ENCODE peak calls at places on chromosomes 7 and 10, in six cellular contexts. C is esophagus squamous epithelium, X is body of pancreas, K is adrenal gland, B is Peyer's patch, N is tibial nerve. M is an unnamed sample.

GRCh38 chr7:127678947-127679346 is 27.0 kb downstream of the SND1 start:
- DNase-seq in C (no peak), X (no peak), K (no peak), B (no peak), N (no peak), M (no peak)

GRCh38 chr7:107078517-107078966 is 34.0 kb downstream of the PRKAR2B start:
- DNase-seq in C (no peak), X (peak; percentile 8), K (peak; percentile 93), B (no peak), N (no peak), M (peak; percentile 11)

GRCh38 chr10:36670616-36671402 is 454.6 kb upstream of the ANKRD30A start:
- DNase-seq in C (no peak), X (no peak), K (no peak), B (no peak), N (no peak), M (peak; percentile 47)

GRCh38 chr10:34298371-34298818 is 516.7 kb downstream of the PARD3 start:
- DNase-seq in C (no peak), X (peak; percentile 27), K (no peak), B (no peak), N (no peak), M (no peak)

GRCh38 chr10:73876157-73876556 is 1.8 kb upstream of the CAMK2G start:
- DNase-seq in C (no peak), X (no peak), K (no peak), B (no peak), N (no peak), M (no peak)

GRCh38 chr10:8138471-8138870 is 84.0 kb downstream of the GATA3 start:
- DNase-seq in C (no peak), X (no peak), K (no peak), B (no peak), N (no peak), M (no peak)

GRCh38 chr10:73018632-73019031 is 64.0 kb upstream of the PLA2G12B start:
- DNase-seq in C (no peak), X (no peak), K (no peak), B (no peak), N (no peak), M (no peak)

GRCh38 chr10:130745251-130745650 is 566.3 kb downstream of the TCERG1L start:
- DNase-seq in C (no peak), X (no peak), K (no peak), B (peak; percentile 7), N (no peak), M (no peak)

DNA sequence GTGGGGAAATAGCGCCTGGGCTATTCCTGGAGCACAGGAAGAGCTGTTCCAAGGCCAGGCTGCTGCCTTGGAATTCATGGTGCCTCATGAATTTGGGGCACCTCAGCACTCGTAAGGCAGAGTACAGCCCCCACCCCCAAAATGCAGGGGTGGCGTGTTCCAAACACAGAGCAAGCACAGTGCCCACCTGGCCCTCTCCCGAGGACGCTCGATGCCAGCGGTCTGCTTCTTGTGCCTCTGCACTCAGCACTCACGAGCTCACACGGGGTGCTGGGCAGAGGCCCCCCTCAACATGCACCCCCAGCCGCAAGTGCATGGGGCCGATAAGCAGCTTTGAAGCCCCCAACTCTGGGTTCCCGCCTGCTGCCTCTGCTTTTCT is 60.1 kb downstream of the ZRANB1 start:
- DNase-seq in C (no peak), X (no peak), K (peak; percentile 33), B (no peak), N (no peak), M (no peak)
- H3K27ac ChIP-seq in C (peak overlapping the region; percentile 62), X (no peak overlapping the region), K (no peak overlapping the region), B (no peak overlapping the region), N (peak overlapping the region; percentile 84), M (no peak overlapping the region)

GRCh38 chr10:114404171-114405010 is at the start of gene AFAP1L2:
- DNase-seq in C (no peak), X (peak; percentile 59), K (no peak), B (peak; percentile 82), N (no peak), M (peak; percentile 71)

GRCh38 chr10:114402233-114402632 is 2.1 kb downstream of the AFAP1L2 start:
- DNase-seq in C (no peak), X (no peak), K (no peak), B (no peak), N (no peak), M (no peak)

GRCh38 chr10:114405011-114405350 is 679 bp upstream of the AFAP1L2 start:
- DNase-seq in C (no peak), X (peak; percentile 18), K (no peak), B (peak; percentile 70), N (no peak), M (peak; percentile 61)

GRCh38 chr10:114402871-114403544 is 1.3 kb downstream of the AFAP1L2 start:
- DNase-seq in C (no peak), X (no peak), K (no peak), B (no peak), N (no peak), M (peak; percentile 52)

DNA sequence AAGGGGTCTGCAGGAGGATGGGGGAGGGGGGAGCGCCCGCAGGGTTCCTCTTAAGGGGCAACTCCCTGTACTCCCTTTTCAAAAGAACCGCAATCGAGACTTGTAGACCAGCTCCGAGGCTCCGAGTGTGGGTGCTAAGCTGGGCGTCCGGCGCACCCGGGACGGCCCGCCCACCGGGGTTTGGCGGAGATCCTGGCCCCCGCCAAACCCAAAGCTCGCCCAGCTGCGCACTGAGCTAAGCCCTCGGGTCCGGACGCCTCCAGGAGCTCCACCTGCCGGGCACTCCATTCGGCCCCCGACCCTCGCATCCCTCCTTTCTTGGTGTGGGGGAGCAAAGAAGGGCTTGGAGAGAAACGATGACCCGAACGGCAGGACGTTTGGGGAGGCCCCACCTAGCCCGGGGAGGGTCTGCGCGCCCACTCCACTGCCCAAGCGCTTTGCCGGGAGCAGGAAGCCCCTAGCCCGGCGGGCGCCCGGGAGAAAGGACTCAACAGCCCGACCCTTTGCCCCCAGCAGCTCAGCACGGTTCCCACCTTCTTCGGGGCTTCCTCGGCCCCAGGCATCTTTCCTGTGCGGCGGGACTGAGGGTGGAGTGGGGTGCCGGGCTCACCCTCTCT is 649 bp downstream of the AFAP1L2 start:
- DNase-seq in C (no peak), X (peak; percentile 33), K (no peak), B (no peak), N (peak; percentile 35), M (peak; percentile 76)
- H3K27me3 ChIP-seq in C (no peaks in the 10 kb centered on the region), X (no peaks in the 10 kb centered on the region), K (peaks cover 25% of the 10 kb centered on the region), B (no peaks in the 10 kb centered on the region), N (no peaks in the 10 kb centered on the region), M (no peaks in the 10 kb centered on the region)

DNA sequence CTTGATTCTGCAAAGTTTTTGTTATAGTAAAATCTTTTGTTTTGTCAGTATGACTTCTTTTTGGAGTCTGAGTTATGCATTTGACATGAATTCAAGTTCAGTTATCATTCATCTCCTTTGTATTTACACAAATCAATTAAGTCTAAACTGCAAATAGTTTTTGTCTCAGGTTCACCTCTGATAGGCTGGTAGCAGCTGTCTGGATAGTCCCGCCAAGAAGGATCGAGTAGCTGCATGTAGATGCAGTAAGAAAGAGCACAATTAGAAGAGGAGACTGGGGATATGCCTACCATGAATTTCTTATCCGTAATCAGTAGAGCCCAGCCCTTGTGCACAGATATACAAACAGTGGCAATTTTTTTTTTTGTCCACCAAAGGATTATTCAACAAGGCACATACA is 392.5 kb upstream of the ETV1 start:
- DNase-seq in C (no peak), X (no peak), K (no peak), B (no peak), N (no peak), M (no peak)
- TF ChIP-seq POLR2A in C (no peak), X (no peak), K (no peak), B (no peak), N (no peak), M (no peak)

GRCh38 chr7:5437348-5437892 is 13.8 kb upstream of the TNRC18 start:
- DNase-seq in C (no peak), X (no peak), K (no peak), B (no peak), N (no peak), M (no peak)

GRCh38 chr7:5439572-5440496 is 16.2 kb upstream of the TNRC18 start:
- DNase-seq in C (no peak), X (no peak), K (no peak), B (no peak), N (no peak), M (no peak)

GRCh38 chr7:5439209-5439571 is 15.6 kb upstream of the TNRC18 start:
- DNase-seq in C (no peak), X (no peak), K (no peak), B (no peak), N (no peak), M (no peak)

GRCh38 chr7:5436003-5436678 is 12.5 kb upstream of the TNRC18 start:
- DNase-seq in C (no peak), X (no peak), K (no peak), B (no peak), N (no peak), M (no peak)

DNA sequence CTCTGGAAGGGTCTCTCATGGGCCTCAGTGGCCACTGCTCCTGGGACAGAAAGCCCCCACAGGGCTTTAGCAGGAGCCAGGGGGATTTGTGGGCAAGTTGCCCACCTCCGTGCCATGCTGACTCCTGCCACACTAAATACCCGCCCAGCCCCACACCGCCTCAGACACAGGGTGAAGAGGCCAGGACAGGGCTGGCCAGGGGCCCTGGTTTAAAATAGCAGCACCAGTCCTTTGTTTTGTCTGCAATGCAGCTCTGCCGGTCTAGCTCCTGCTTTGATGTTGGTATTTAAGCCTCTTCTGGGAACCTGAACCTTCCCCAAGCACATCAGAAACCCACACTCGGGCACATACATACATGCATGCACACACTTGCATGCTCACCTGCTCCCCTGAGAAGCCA is 14.4 kb upstream of the TNRC18 start:
- DNase-seq in C (no peak), X (no peak), K (no peak), B (no peak), N (no peak), M (peak; percentile 83)
- H3K27ac ChIP-seq in C (no peak overlapping the region), X (no peak overlapping the region), K (no peak overlapping the region), B (no peak overlapping the region), N (no peak overlapping the region), M (peak overlapping the region; percentile 37)